ENCODE peak calls at places on chromosomes 13 and 19, in ten cellular contexts. V is stimulated activated CD4-positive, alpha-beta T cell treated with anti-CD3 and anti-CD28 coated beads, Interleukin-4, amount 100 ng/mL, for 1 hour; R is NB4; Z is iPS-NIHi11; C is stimulated activated CD8-positive, alpha-beta memory T cell treated with anti-CD3 and anti-CD28 coated beads, Interleukin-15, amount 100 ng/mL, for 48 hours; N is fibroblast of mammary gland; A is fibroblast of lung; H is activated T-helper 9 cell treated with anti-CD3 and anti-CD28 coated beads, Interleukin-2, amount 50 U/mL, for 16 hours; P is foreskin fibroblast; O is activated CD4-positive, alpha-beta T cell treated with anti-CD3 and anti-CD28 coated beads, Interleukin-2, amount 50 U/mL, for 24 hours. S is an unnamed sample.

GRCh38 chr13:23810842-23811241 is 78.4 kb downstream of the MIPEP start:
- DNase-seq in Z (no peak), V (no peak), A (no peak), C (no peak), P (no peak), R (no peak), O (no peak), H (no peak), N (no peak), S (no peak)

GRCh38 chr13:79837741-79838450 is 356.9 kb downstream of the NDFIP2 start:
- DNase-seq in C (no peak), R (no peak), O (no peak), H (no peak), V (no peak), N (peak), A (peak), Z (no peak), P (peak), S (peak)

GRCh38 chr19:53511933-53512374 is 26.0 kb upstream of the ZNF331 start:
- DNase-seq in V (peak), C (no peak), A (peak), O (peak), R (peak), H (peak), Z (peak), N (peak), P (peak), S (peak)

GRCh38 chr13:28641600-28641926 is 17.4 kb upstream of the POMP start:
- DNase-seq in C (no peak), Z (no peak), N (no peak), P (no peak), R (no peak), A (no peak), H (no peak), V (no peak), O (no peak), S (peak)

GRCh38 chr13:28448959-28449358 is 46.0 kb downstream of the FLT1 start:
- DNase-seq in V (no peak), P (no peak), A (no peak), C (no peak), O (no peak), Z (no peak), N (no peak), H (no peak), R (no peak), S (no peak)

GRCh38 chr13:20219585-20219984 is 12.5 kb downstream of the GJB6 start:
- DNase-seq in N (no peak), Z (no peak), H (no peak), P (no peak), A (no peak), V (no peak), O (no peak), R (peak), C (no peak), S (no peak)

GRCh38 chr13:20411638-20412342 is 113.9 kb downstream of the CRYL1 start:
- DNase-seq in N (no peak), R (peak), V (no peak), Z (no peak), C (peak), P (no peak), O (no peak), H (peak), A (no peak), S (no peak)

GRCh38 chr19:43777163-43777700 is 3.5 kb downstream of the KCNN4 start:
- DNase-seq in H (no peak), R (peak), C (no peak), A (peak), Z (no peak), P (peak), N (no peak), V (no peak), O (no peak), S (no peak)

GRCh38 chr13:72849571-72849970 is 67.6 kb downstream of the PIBF1 start:
- DNase-seq in O (no peak), V (no peak), Z (no peak), A (peak), C (no peak), N (peak), H (no peak), P (peak), R (no peak), S (peak)

GRCh38 chr19:45402469-45403070 is 2.3 kb downstream of the PPP1R13L start:
- DNase-seq in V (peak), P (peak), Z (peak), H (no peak), R (peak), O (no peak), N (no peak), A (peak), C (no peak), S (no peak)

GRCh38 chr13:114047358-114047881 is 73.5 kb upstream of the C13orf46 start:
- DNase-seq in C (no peak), O (no peak), A (peak), Z (no peak), P (no peak), V (no peak), N (peak), R (no peak), H (no peak), S (no peak)

GRCh38 chr13:51806571-51806970 is 2.6 kb upstream of the DHRS12 start:
- DNase-seq in O (no peak), C (no peak), A (peak), N (peak), V (no peak), P (peak), H (no peak), Z (no peak), R (peak), S (peak)

GRCh38 chr13:44270153-44270552 is 103.5 kb upstream of the SERP2 start:
- DNase-seq in R (no peak), V (no peak), O (no peak), A (no peak), C (no peak), H (no peak), P (no peak), Z (no peak), N (no peak), S (no peak)

GRCh38 chr13:94329277-94329676 is 150.2 kb downstream of the DCT start:
- DNase-seq in V (no peak), O (no peak), P (peak), A (peak), R (no peak), N (peak), Z (no peak), H (no peak), C (no peak), S (peak)

GRCh38 chr13:41244555-41244954 is 18.8 kb downstream of the MTRF1 start:
- DNase-seq in R (no peak), V (no peak), P (peak), A (no peak), O (no peak), C (no peak), N (no peak), Z (no peak), H (no peak), S (no peak)

GRCh38 chr13:31328549-31329229 is 128.9 kb downstream of the B3GLCT start:
- DNase-seq in C (no peak), O (no peak), P (peak), A (peak), V (no peak), H (no peak), Z (no peak), R (no peak), N (peak), S (peak)

GRCh38 chr13:71067164-71067815 is 799.7 kb downstream of the DACH1 start:
- DNase-seq in O (no peak), V (no peak), C (no peak), H (no peak), N (no peak), A (no peak), R (no peak), Z (peak), P (no peak), S (no peak)

GRCh38 chr13:44311011-44311481 is 62.6 kb upstream of the SERP2 start:
- DNase-seq in A (peak), P (peak), O (no peak), R (no peak), N (peak), Z (no peak), H (no peak), C (no peak), V (no peak), S (peak)

GRCh38 chr19:19732579-19733501 is at the start of gene ZNF14:
- DNase-seq in H (peak), N (peak), R (peak), O (peak), C (peak), V (peak), P (peak), Z (peak), A (peak), S (peak)

S was measured in fibroblast of pulmonary artery.